ENCODE peak calls at places on chromosomes 6 and 20, in seven cellular contexts. D, C, L, U, Z, A and O are unnamed samples.

GRCh38 chr20:53900380-53900999 is 169.9 kb downstream of the BCAS1 start:
- DNase-seq in D (no peak), C (no peak), L (no peak), U (no peak), Z (no peak), A (no peak), O (no peak)

GRCh38 chr6:15623282-15624116 is 39.3 kb downstream of the DTNBP1 start:
- DNase-seq in D (no peak), C (no peak), L (no peak), U (no peak), Z (peak; percentile 10), A (no peak), O (no peak)

GRCh38 chr20:14498809-14499208 is 161.4 kb upstream of the FLRT3 start:
- DNase-seq in D (peak; percentile 20), C (no peak), L (no peak), U (peak; percentile 49), Z (no peak), A (no peak), O (no peak)

GRCh38 chr6:47180633-47181032 is 129.1 kb downstream of the TNFRSF21 start:
- DNase-seq in D (no peak), C (peak; percentile 47), L (no peak), U (no peak), Z (peak; percentile 61), A (no peak), O (no peak)

GRCh38 chr20:32189691-32190607 is 17.6 kb downstream of the PLAGL2 start:
- DNase-seq in D (peak; percentile 79), C (no peak), L (no peak), U (peak; percentile 86), Z (no peak), A (no peak), O (no peak)

GRCh38 chr6:49269190-49269589 is 193.9 kb downstream of the MMUT start:
- DNase-seq in D (no peak), C (no peak), L (no peak), U (no peak), Z (no peak), A (no peak), O (no peak)

GRCh38 chr20:51134405-51134804 is 111.5 kb upstream of the KCNG1 start:
- DNase-seq in D (no peak), C (no peak), L (no peak), U (no peak), Z (no peak), A (no peak), O (no peak)

GRCh38 chr6:146917182-146917581 is 287.0 kb upstream of the STXBP5 start:
- DNase-seq in D (no peak), C (no peak), L (no peak), U (no peak), Z (no peak), A (no peak), O (no peak)

GRCh38 chr6:7730852-7731251 is 5.0 kb downstream of the BMP6 start:
- DNase-seq in D (no peak), C (no peak), L (no peak), U (no peak), Z (peak; percentile 39), A (no peak), O (no peak)

GRCh38 chr6:119052292-119052889 is 26.1 kb downstream of the FAM184A start:
- DNase-seq in D (no peak), C (no peak), L (no peak), U (no peak), Z (no peak), A (no peak), O (no peak)

GRCh38 chr20:35458388-35458787 is 3.0 kb downstream of the CEP250 start:
- DNase-seq in D (no peak), C (no peak), L (no peak), U (no peak), Z (no peak), A (no peak), O (no peak)

GRCh38 chr6:9140861-9141534 is 705.7 kb upstream of the SLC35B3 start:
- DNase-seq in D (no peak), C (no peak), L (no peak), U (no peak), Z (no peak), A (no peak), O (no peak)

GRCh38 chr6:166307981-166308768 is at the start of gene PRR18:
- DNase-seq in D (peak; percentile 42), C (no peak), L (no peak), U (peak; percentile 72), Z (no peak), A (peak; percentile 42), O (no peak)

GRCh38 chr6:159939591-159940016 is 29.3 kb upstream of the IGF2R start:
- DNase-seq in D (no peak), C (no peak), L (no peak), U (no peak), Z (no peak), A (no peak), O (no peak)

GRCh38 chr20:53609501-53610445 is 16.1 kb upstream of the ZNF217 start:
- DNase-seq in D (peak; percentile 47), C (no peak), L (peak; percentile 60), U (peak; percentile 56), Z (no peak), A (no peak), O (peak; percentile 37)

GRCh38 chr6:113361014-113361645 is 496.0 kb upstream of the MARCKS start:
- DNase-seq in D (no peak), C (peak; percentile 66), L (no peak), U (no peak), Z (peak; percentile 82), A (no peak), O (no peak)

GRCh38 chr6:30483677-30484279 is 5.5 kb upstream of the HLA-E start:
- DNase-seq in D (no peak), C (peak; percentile 54), L (peak; percentile 62), U (no peak), Z (peak; percentile 66), A (peak; percentile 37), O (no peak)

GRCh38 chr20:24111858-24112257 is 123.3 kb upstream of the GGTLC1 start:
- DNase-seq in D (no peak), C (no peak), L (no peak), U (no peak), Z (no peak), A (no peak), O (no peak)

GRCh38 chr6:41693866-41694265 is 41.5 kb downstream of the TFEB start:
- DNase-seq in D (no peak), C (no peak), L (no peak), U (no peak), Z (no peak), A (no peak), O (no peak)

GRCh38 chr6:165571721-165572132 is 91.3 kb downstream of the PDE10A start:
- DNase-seq in D (no peak), C (no peak), L (no peak), U (no peak), Z (no peak), A (no peak), O (no peak)

GRCh38 chr6:107624541-107624940 is 134.6 kb downstream of the SOBP start:
- DNase-seq in D (no peak), C (no peak), L (no peak), U (no peak), Z (no peak), A (no peak), O (no peak)

GRCh38 chr20:44188752-44189151 is 1.8 kb upstream of the JPH2 start:
- DNase-seq in D (no peak), C (no peak), L (no peak), U (peak; percentile 35), Z (no peak), A (no peak), O (no peak)
- TF ChIP-seq SP1 in D (no peak), C (no peak), L (no peak), U (no peak), Z (no peak), A (no peak), O (no peak)

DNA sequence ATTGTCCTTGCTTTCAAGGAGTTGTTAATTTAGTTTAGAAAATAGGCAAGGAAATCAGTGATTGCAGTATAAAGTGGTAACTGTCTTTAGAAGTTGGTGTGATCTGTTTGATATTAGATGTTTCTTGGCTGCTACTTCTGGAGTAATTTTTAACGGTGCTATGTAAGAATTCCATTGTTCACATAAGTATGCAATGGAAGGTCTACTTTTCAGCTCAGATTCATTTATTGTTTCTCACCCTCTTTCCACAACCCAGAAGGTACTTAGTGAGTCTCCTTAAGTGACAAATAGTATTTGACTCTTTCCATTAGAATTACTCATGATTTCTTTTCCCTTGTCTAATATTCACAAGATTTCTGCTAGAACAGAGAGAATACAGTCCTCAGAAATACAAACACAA is 554.2 kb downstream of the CD109 start:
- DNase-seq in D (no peak), C (no peak), L (no peak), U (no peak), Z (no peak), A (no peak), O (no peak)
- TF ChIP-seq SP1 in D (no peak), C (no peak), L (no peak), U (no peak), Z (no peak), A (no peak), O (no peak)

GRCh38 chr6:154526997-154527396 is 16.5 kb upstream of the CNKSR3 start:
- DNase-seq in D (no peak), C (no peak), L (no peak), U (no peak), Z (no peak), A (no peak), O (no peak)

GRCh38 chr6:154532426-154532825 is 21.9 kb upstream of the CNKSR3 start:
- DNase-seq in D (no peak), C (no peak), L (no peak), U (no peak), Z (no peak), A (no peak), O (no peak)

GRCh38 chr6:154529957-154530356 is 19.5 kb upstream of the CNKSR3 start:
- DNase-seq in D (no peak), C (no peak), L (no peak), U (no peak), Z (no peak), A (no peak), O (no peak)

GRCh38 chr6:154522576-154522975 is 12.1 kb upstream of the CNKSR3 start:
- DNase-seq in D (no peak), C (no peak), L (no peak), U (no peak), Z (no peak), A (no peak), O (no peak)

GRCh38 chr6:154528286-154528915 is 17.9 kb upstream of the CNKSR3 start:
- DNase-seq in D (no peak), C (no peak), L (no peak), U (no peak), Z (no peak), A (no peak), O (no peak)
- TF ChIP-seq SP1 in D (no peak), C (no peak), L (no peak), U (no peak), Z (no peak), A (no peak), O (no peak)

DNA sequence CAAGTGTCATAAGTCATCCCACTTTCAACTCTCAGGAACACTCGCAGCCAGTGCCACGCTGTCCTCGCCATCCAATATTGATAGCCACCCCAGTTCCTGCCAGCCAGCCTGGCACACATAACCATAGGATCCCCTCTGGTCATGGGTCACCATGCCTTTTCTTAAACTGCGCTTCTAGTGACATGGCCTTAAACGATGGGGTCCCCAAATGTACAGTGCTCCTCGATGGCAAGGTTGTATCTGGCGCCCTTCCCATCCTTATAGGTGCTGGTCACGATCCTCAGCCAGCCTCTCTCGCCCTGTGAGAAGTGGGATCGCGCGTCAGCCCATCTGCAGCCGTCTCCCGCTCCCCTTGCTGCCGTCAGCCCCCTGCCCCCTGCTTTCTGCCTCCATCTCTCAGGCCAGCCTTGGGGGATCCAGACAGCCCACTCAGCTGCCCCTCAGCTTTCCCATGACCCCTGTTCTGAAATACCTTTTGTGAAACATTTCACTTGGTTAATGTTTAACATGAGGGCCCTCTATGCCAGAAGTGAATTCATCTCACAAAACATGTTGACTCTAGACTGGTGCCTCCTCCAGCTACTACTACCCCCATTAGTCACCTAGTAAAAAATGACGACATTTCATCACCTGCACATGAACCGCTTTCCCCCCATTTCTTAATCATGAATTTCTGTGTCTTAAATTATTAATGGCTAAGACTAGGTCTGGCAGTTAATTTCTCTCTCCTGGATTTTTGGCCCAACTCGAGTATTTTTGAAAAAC is 11.4 kb downstream of the CTSZ start:
- DNase-seq in D (no peak), C (no peak), L (no peak), U (no peak), Z (peak; percentile 96), A (no peak), O (no peak)
- TF ChIP-seq SP1 in D (no peak), C (no peak), L (no peak), U (no peak), Z (no peak), A (no peak), O (no peak)